ENCODE peak calls at places on chromosomes 6 and 20, in nine cellular contexts. U, C, A, T, G, Q, S, E and R are unnamed samples.

GRCh38 chr6:169052462-169052861 is 201.2 kb downstream of the THBS2 start:
- DNase-seq in Q (no peak), G (no peak), U (no peak), T (no peak), S (no peak), E (no peak), C (no peak), A (no peak), R (no peak)

GRCh38 chr20:10696650-10697049 is 22.9 kb upstream of the JAG1 start:
- DNase-seq in S (no peak), C (no peak), U (no peak), G (no peak), T (no peak), A (peak; percentile 43), E (no peak), Q (no peak), R (no peak)

GRCh38 chr6:10633216-10633615 is 61.2 kb downstream of the C6orf52 start:
- DNase-seq in C (no peak), Q (no peak), U (peak; percentile 11), G (peak; percentile 44), A (peak; percentile 9), T (peak; percentile 91), S (no peak), E (peak; percentile 31), R (peak; percentile 89)

GRCh38 chr20:62799036-62799435 is 2.8 kb downstream of the MRGBP start:
- DNase-seq in E (no peak), G (no peak), T (no peak), C (no peak), U (no peak), A (no peak), Q (no peak), S (no peak), R (no peak)

GRCh38 chr20:24917797-24918578 is 31.1 kb upstream of the CST7 start:
- DNase-seq in U (peak; percentile 5), A (peak; percentile 61), E (peak; percentile 23), T (peak; percentile 25), G (peak; percentile 92), Q (peak; percentile 83), S (peak; percentile 74), C (peak; percentile 23), R (peak; percentile 56)

GRCh38 chr6:125791820-125792165 is 1.0 kb downstream of the NCOA7 start:
- DNase-seq in E (no peak), Q (no peak), C (no peak), T (no peak), S (no peak), U (no peak), G (no peak), A (no peak), R (no peak)

GRCh38 chr20:59581983-59582679 is 22.2 kb upstream of the PHACTR3 start:
- DNase-seq in E (no peak), G (no peak), C (no peak), Q (peak; percentile 25), T (no peak), S (no peak), A (no peak), U (no peak), R (no peak)

GRCh38 chr6:76418657-76419217 is 346.3 kb upstream of the IMPG1 start:
- DNase-seq in S (no peak), T (no peak), G (no peak), E (no peak), Q (no peak), U (no peak), A (no peak), C (no peak), R (no peak)

GRCh38 chr6:143098054-143098673 is 37.5 kb downstream of the AIG1 start:
- DNase-seq in C (no peak), T (no peak), U (no peak), S (no peak), E (no peak), A (peak; percentile 42), Q (no peak), G (no peak), R (peak; percentile 37)

GRCh38 chr20:59661621-59662020 is 57.3 kb downstream of the PHACTR3 start:
- DNase-seq in Q (no peak), G (no peak), S (no peak), A (no peak), U (no peak), E (no peak), C (no peak), T (no peak), R (no peak)

GRCh38 chr6:170523256-170524187 is 29.6 kb downstream of the PSMB1 start:
- DNase-seq in U (no peak), A (no peak), S (no peak), C (no peak), E (no peak), Q (no peak), G (no peak), T (no peak), R (no peak)

GRCh38 chr6:119083007-119083406 is 4.5 kb upstream of the FAM184A start:
- DNase-seq in Q (no peak), C (no peak), G (no peak), U (no peak), A (no peak), E (no peak), S (no peak), T (no peak), R (no peak)

GRCh38 chr6:133396225-133396624 is 155.1 kb downstream of the EYA4 start:
- DNase-seq in Q (no peak), E (no peak), G (peak; percentile 36), C (no peak), T (no peak), S (no peak), U (no peak), A (peak; percentile 7), R (no peak)

GRCh38 chr6:106973841-106974336 is 640 bp downstream of the CD24 start:
- DNase-seq in C (peak; percentile 48), G (no peak), S (no peak), Q (peak; percentile 68), A (peak; percentile 58), U (no peak), T (no peak), E (peak; percentile 19), R (no peak)